ENCODE peak calls at places on chromosome 15, in five cellular contexts. H is K562, F is HCT116, X is A549, U is GM12878. J is an unnamed sample.
A peak's percentile ranks its signal among the peaks of the same experiment; 100 is the strongest.

GRCh38 chr15:42608110-42608531 is 32.7 kb downstream of the STARD9 start:
- DNase-seq in H (no peak), F (no peak), X (no peak), U (peak; percentile 71), J (no peak)

GRCh38 chr15:98035577-98036010 is 75.1 kb downstream of the ARRDC4 start:
- DNase-seq in H (no peak), F (no peak), X (no peak), U (no peak), J (no peak)

GRCh38 chr15:101689901-101690300 is 34.4 kb downstream of the TARS3 start:
- DNase-seq in H (no peak), F (no peak), X (no peak), U (no peak), J (no peak)

GRCh38 chr15:76978522-76979330 is 16.2 kb upstream of the PSTPIP1 start:
- DNase-seq in H (no peak), F (no peak), X (no peak), U (no peak), J (no peak)

GRCh38 chr15:49188933-49189332 is 18.9 kb downstream of the GALK2 start:
- DNase-seq in H (no peak), F (no peak), X (no peak), U (no peak), J (no peak)

GRCh38 chr15:40108061-40108854 is 421 bp downstream of the BMF start:
- DNase-seq in H (no peak), F (no peak), X (peak; percentile 36), U (no peak), J (no peak)

GRCh38 chr15:96474274-96474673 is 143.8 kb downstream of the NR2F2 start:
- DNase-seq in H (no peak), F (no peak), X (no peak), U (no peak), J (no peak)

GRCh38 chr15:39539973-39540558 is 40.8 kb upstream of the THBS1 start:
- DNase-seq in H (no peak), F (no peak), X (no peak), U (no peak), J (no peak)

GRCh38 chr15:37900286-37901221 is 33.9 kb upstream of the TMCO5A start:
- DNase-seq in H (no peak), F (no peak), X (peak; percentile 35), U (no peak), J (no peak)

GRCh38 chr15:51054535-51054934 is 40.2 kb downstream of the TNFAIP8L3 start:
- DNase-seq in H (no peak), F (no peak), X (no peak), U (no peak), J (no peak)

GRCh38 chr15:52678468-52679231 is 538 bp downstream of the ATOSA start:
- DNase-seq in H (peak; percentile 33), F (no peak), X (peak; percentile 64), U (no peak), J (peak; percentile 57)

GRCh38 chr15:85622432-85622831 is 172.3 kb downstream of the KLHL25 start:
- DNase-seq in H (no peak), F (no peak), X (no peak), U (no peak), J (no peak)

GRCh38 chr15:98628216-98628615 is 20.1 kb upstream of the IGF1R start:
- DNase-seq in H (no peak), F (no peak), X (no peak), U (no peak), J (no peak)

GRCh38 chr15:99564221-99565030 is 1.4 kb upstream of the MEF2A start:
- DNase-seq in H (no peak), F (no peak), X (no peak), U (peak; percentile 50), J (peak; percentile 36)

GRCh38 chr15:65666257-65666656 is 44.5 kb downstream of the SLC24A1 start:
- DNase-seq in H (no peak), F (no peak), X (peak; percentile 49), U (no peak), J (no peak)

GRCh38 chr15:79051941-79052731 is 38.4 kb downstream of the RASGRF1 start:
- DNase-seq in H (no peak), F (no peak), X (no peak), U (no peak), J (no peak)

GRCh38 chr15:52716536-52716935 is 37.3 kb upstream of the ATOSA start:
- DNase-seq in H (no peak), F (no peak), X (no peak), U (no peak), J (no peak)

GRCh38 chr15:76222159-76222558 is 89.1 kb downstream of the ETFA start:
- DNase-seq in H (no peak), F (no peak), X (no peak), U (no peak), J (no peak)

GRCh38 chr15:39770748-39771689 is 11.6 kb downstream of the FSIP1 start:
- DNase-seq in H (no peak), F (no peak), X (no peak), U (no peak), J (no peak)

GRCh38 chr15:86263235-86263634 is 183.6 kb downstream of the AGBL1 start:
- DNase-seq in H (no peak), F (no peak), X (no peak), U (no peak), J (no peak)

GRCh38 chr15:81909229-81910087 is 136.4 kb downstream of the MEX3B start:
- DNase-seq in H (no peak), F (no peak), X (no peak), U (no peak), J (no peak)

GRCh38 chr15:78804391-78804792 is 6.9 kb downstream of the ADAMTS7 start:
- DNase-seq in H (no peak), F (no peak), X (no peak), U (no peak), J (no peak)

GRCh38 chr15:62570405-62570783 is 405.3 kb upstream of the C2CD4B start:
- DNase-seq in H (no peak), F (no peak), X (no peak), U (no peak), J (no peak)

GRCh38 chr15:77702211-77702957 is 69.7 kb upstream of the LINGO1 start:
- DNase-seq in H (peak; percentile 77), F (no peak), X (peak; percentile 37), U (no peak), J (no peak)

GRCh38 chr15:35450492-35450891 is 95.5 kb downstream of the DPH6 start:
- DNase-seq in H (no peak), F (no peak), X (no peak), U (no peak), J (no peak)

GRCh38 chr15:86772369-86773059 is 692.8 kb downstream of the AGBL1 start:
- DNase-seq in H (no peak), F (no peak), X (no peak), U (no peak), J (no peak)

GRCh38 chr15:33067456-33067855 is 127.1 kb downstream of the FMN1 start:
- DNase-seq in H (no peak), F (no peak), X (no peak), U (no peak), J (no peak)

GRCh38 chr15:88535100-88535499 is 11.4 kb downstream of the DET1 start:
- DNase-seq in H (no peak), F (no peak), X (no peak), U (no peak), J (no peak)
- TF ChIP-seq REST in H (no peak), F (no peak), X (no peak), U (no peak), J (no peak)

GRCh38 chr15:64102497-64102896 is 6.7 kb downstream of the SNX1 start:
- DNase-seq in H (no peak), F (no peak), X (no peak), U (no peak), J (no peak)

GRCh38 chr15:64095795-64096485 is at the start of gene SNX1:
- DNase-seq in H (peak; percentile 94), F (peak; percentile 82), X (peak; percentile 95), U (peak; percentile 70), J (peak; percentile 88)

GRCh38 chr15:64101018-64101417 is 5.2 kb downstream of the SNX1 start:
- DNase-seq in H (no peak), F (no peak), X (no peak), U (no peak), J (no peak)

GRCh38 chr15:64096486-64097431 is 977 bp downstream of the SNX1 start:
- DNase-seq in H (no peak), F (no peak), X (peak; percentile 49), U (no peak), J (no peak)

DNA sequence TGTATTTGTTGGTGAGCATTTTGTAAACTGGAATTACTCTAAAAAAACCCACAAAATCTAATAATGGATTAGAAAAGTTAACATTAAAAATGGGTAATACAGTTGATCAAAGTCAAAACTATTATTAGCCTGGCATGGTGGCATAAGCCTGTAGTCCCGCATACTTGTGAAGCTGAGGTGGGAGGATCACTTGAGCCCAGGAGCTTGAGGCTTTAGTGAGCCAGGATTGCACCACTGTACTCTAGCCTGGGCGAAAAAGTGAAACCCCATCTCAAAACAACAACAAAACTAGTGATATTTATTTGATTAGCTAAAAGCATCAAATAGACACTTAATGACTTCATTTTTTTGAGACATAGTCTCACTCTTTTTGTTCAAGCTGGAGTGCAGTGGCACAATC is 3.6 kb downstream of the SNX1 start:
- DNase-seq in H (no peak), F (no peak), X (no peak), U (no peak), J (no peak)
- H3K4me2 ChIP-seq in H (no peak overlapping the region), F (no peak overlapping the region), X (no peak overlapping the region), U (peak overlapping the region; percentile 59), J (peak overlapping the region; percentile 18)

GRCh38 chr15:55589297-55589696 is 1.2 kb upstream of the PYGO1 start:
- DNase-seq in H (no peak), F (no peak), X (no peak), U (no peak), J (no peak)

GRCh38 chr15:55587321-55588069 is 650 bp downstream of the PYGO1 start:
- DNase-seq in H (no peak), F (no peak), X (peak; percentile 59), U (no peak), J (peak; percentile 31)

GRCh38 chr15:55588818-55589122 is 625 bp upstream of the PYGO1 start:
- DNase-seq in H (no peak), F (no peak), X (no peak), U (no peak), J (no peak)

GRCh38 chr15:55586808-55587207 is 1.3 kb downstream of the PYGO1 start:
- DNase-seq in H (no peak), F (no peak), X (peak; percentile 9), U (no peak), J (no peak)

DNA sequence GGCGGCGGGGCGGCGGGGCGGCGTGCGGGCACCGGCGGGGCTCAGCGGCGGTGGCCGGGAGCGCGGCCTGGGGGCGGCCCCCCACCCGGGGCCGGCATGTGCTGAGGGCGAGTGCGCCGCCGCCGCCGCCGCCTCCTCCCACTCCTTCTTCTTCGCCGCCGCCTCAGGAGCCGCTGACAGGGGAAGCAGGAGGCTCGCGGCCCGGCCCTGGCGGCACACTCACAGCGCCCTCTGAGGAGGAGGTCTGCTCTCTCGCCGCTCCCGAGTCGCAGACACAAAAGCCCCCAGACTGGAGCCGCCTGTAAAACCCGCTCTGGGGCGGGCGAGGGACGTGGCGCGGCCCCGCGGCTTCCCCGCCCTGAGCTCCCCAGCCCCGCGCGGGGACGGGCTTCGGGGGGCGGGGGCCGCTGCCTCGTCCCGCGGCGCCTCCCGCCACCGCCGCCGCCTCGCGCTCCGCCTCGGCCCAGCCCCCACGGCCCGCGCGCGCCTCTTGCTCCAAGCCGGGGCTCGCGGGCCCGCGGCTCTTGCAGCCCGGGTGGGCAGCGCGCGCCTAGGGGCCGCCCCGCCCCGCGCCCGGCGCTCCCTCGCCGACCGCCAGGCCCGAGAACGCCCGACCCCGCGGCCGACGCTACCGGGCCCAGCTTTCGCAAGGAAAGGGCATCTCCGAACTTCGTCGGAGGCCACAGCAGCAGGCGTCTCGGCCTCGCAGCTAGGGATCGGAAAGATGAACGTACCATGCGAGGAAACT is at the start of gene PYGO1:
- DNase-seq in H (peak; percentile 36), F (no peak), X (peak; percentile 78), U (no peak), J (peak; percentile 5)
- TF ChIP-seq POLR2A in H (no peak), F (no peak), X (peak; percentile 36), U (no peak), J (no peak)

GRCh38 chr15:57393081-57393480 is 16.8 kb downstream of the CGNL1 start:
- DNase-seq in H (no peak), F (no peak), X (no peak), U (no peak), J (no peak)
- TF ChIP-seq REST in H (no peak), F (no peak), X (no peak), U (no peak), J (no peak)